ENCODE peak calls at places on chromosomes 5 and 9, in ten cellular contexts. P is stomach; D is naive thymus-derived CD4-positive, alpha-beta T cell; E is thyroid gland; Q is CD8-positive, alpha-beta T cell; F is body of pancreas; R is MM.1S; Z is BE2C; A is GM06990; M is CD4-positive, alpha-beta T cell. H is an unnamed sample.

GRCh38 chr5:139212484-139212883 is 14.3 kb upstream of the SIL1 start:
- DNase-seq in P (no peak), A (no peak), R (no peak), F (no peak), E (no peak), D (no peak), Z (no peak), Q (no peak), M (no peak), H (no peak)

GRCh38 chr9:112074250-112075008 is 100.7 kb downstream of the SUSD1 start:
- DNase-seq in F (peak; percentile 56), P (peak; percentile 72), M (peak; percentile 59), A (peak; percentile 62), R (peak; percentile 62), Z (peak; percentile 69), E (peak; percentile 65), Q (peak; percentile 75), D (peak; percentile 53), H (peak; percentile 95)

GRCh38 chr9:75601280-75601679 is 289.2 kb upstream of the PCSK5 start:
- DNase-seq in Z (no peak), Q (no peak), P (no peak), F (no peak), M (no peak), A (no peak), E (peak; percentile 7), R (no peak), D (no peak), H (peak; percentile 2)

GRCh38 chr5:77620404-77620803 is 18.1 kb downstream of the OTP start:
- DNase-seq in F (no peak), R (peak; percentile 77), P (no peak), Q (no peak), E (no peak), Z (no peak), D (no peak), A (no peak), M (no peak), H (no peak)

GRCh38 chr9:86723351-86723750 is 224.0 kb downstream of the GAS1 start:
- DNase-seq in Z (no peak), D (no peak), A (no peak), P (no peak), E (no peak), M (no peak), R (no peak), F (no peak), Q (peak; percentile 25), H (no peak)

GRCh38 chr5:68419637-68420452 is 204.3 kb downstream of the PIK3R1 start:
- DNase-seq in R (no peak), P (no peak), M (no peak), Q (no peak), F (no peak), E (peak; percentile 8), D (no peak), Z (peak; percentile 67), A (no peak), H (peak; percentile 45)

GRCh38 chr9:4985376-4986266 is 549 bp downstream of the JAK2 start:
- DNase-seq in P (peak; percentile 43), Q (peak; percentile 38), M (no peak), F (peak; percentile 29), R (peak; percentile 39), D (no peak), E (peak; percentile 46), A (peak; percentile 36), Z (no peak), H (peak; percentile 47)

GRCh38 chr9:77162366-77162765 is 15.0 kb upstream of the VPS13A start:
- DNase-seq in E (no peak), F (no peak), Q (no peak), M (no peak), R (no peak), D (no peak), Z (no peak), A (no peak), P (no peak), H (no peak)

GRCh38 chr9:5899292-5899691 is 8.6 kb downstream of the MLANA start:
- DNase-seq in Q (no peak), F (no peak), Z (no peak), E (no peak), P (no peak), R (no peak), A (no peak), M (no peak), D (no peak), H (no peak)

GRCh38 chr9:22528485-22528884 is 81.9 kb downstream of the DMRTA1 start:
- DNase-seq in R (peak; percentile 25), D (no peak), A (no peak), Q (no peak), F (no peak), Z (no peak), E (no peak), M (no peak), P (no peak), H (no peak)

GRCh38 chr9:124757589-124757988 is 13.5 kb downstream of the NR6A1 start:
- DNase-seq in M (no peak), D (no peak), F (no peak), Q (no peak), P (no peak), Z (no peak), E (no peak), R (no peak), A (no peak), H (no peak)
- H3K27me3 ChIP-seq in M (peaks cover 71% of the 10 kb centered on the region), D (peaks cover 8% of the 10 kb centered on the region), F (no peaks in the 10 kb centered on the region), Q (peaks cover 4% of the 10 kb centered on the region), P (peaks cover 98% of the 10 kb centered on the region), Z (peaks cover 75% of the 10 kb centered on the region), E (no peaks in the 10 kb centered on the region), R (no peaks in the 10 kb centered on the region), A (no peaks in the 10 kb centered on the region), H (peaks cover 3% of the 10 kb centered on the region)

GRCh38 chr9:124101593-124101992 is 90.0 kb downstream of the LHX2 start:
- DNase-seq in A (no peak), Z (no peak), Q (no peak), D (no peak), R (no peak), P (no peak), M (no peak), E (no peak), F (no peak), H (no peak)

GRCh38 chr9:124102363-124102762 is 90.8 kb downstream of the LHX2 start:
- DNase-seq in R (no peak), D (no peak), Q (no peak), Z (no peak), M (no peak), E (no peak), A (no peak), P (no peak), F (no peak), H (no peak)

GRCh38 chr9:124110307-124110915 is 98.8 kb downstream of the LHX2 start:
- DNase-seq in Q (peak; percentile 25), Z (no peak), D (peak; percentile 61), E (peak; percentile 79), M (no peak), R (peak; percentile 70), F (peak; percentile 39), A (no peak), P (peak; percentile 55), H (peak; percentile 64)

GRCh38 chr9:124108216-124108615 is 96.6 kb downstream of the LHX2 start:
- DNase-seq in Z (no peak), P (no peak), A (no peak), F (no peak), D (no peak), R (no peak), M (no peak), E (peak; percentile 21), Q (no peak), H (no peak)

DNA sequence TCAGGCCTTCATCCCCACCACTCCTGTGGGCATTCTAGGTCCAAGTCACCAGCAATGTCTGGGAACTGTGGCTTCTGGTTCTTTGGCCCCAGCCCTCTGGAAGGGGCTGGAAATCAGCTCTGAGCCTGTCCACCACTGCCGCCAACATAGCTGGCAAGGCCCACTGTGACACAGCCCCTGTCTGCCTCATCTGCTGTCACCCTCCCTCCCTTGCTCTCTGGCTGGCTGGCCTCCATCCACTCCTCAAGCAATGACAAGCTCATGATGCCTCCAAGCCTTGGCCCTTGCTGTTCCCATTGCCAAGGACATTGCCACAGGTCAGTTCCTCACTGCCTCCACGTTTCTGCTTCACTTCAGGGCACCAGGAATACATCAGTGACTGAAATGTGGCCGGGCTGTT is 93.7 kb downstream of the LHX2 start:
- DNase-seq in M (no peak), R (no peak), F (no peak), E (no peak), Z (no peak), P (no peak), A (no peak), D (no peak), Q (no peak), H (no peak)
- H3K27me3 ChIP-seq in M (no peaks in the 10 kb centered on the region), R (peaks cover 8% of the 10 kb centered on the region), F (no peaks in the 10 kb centered on the region), E (no peaks in the 10 kb centered on the region), Z (no peaks in the 10 kb centered on the region), P (peaks cover 45% of the 10 kb centered on the region), A (no peaks in the 10 kb centered on the region), D (no peaks in the 10 kb centered on the region), Q (no peaks in the 10 kb centered on the region), H (peaks cover 12% of the 10 kb centered on the region)

GRCh38 chr5:176712546-176713297 is 65.4 kb downstream of the TSPAN17 start:
- DNase-seq in P (no peak), R (no peak), F (no peak), Z (no peak), M (no peak), E (no peak), Q (no peak), D (no peak), A (no peak), H (no peak)

GRCh38 chr5:176716320-176716719 is 69.0 kb downstream of the TSPAN17 start:
- DNase-seq in R (no peak), P (no peak), F (no peak), E (peak; percentile 9), D (no peak), M (no peak), Z (peak; percentile 75), A (no peak), Q (no peak), H (peak; percentile 69)

GRCh38 chr5:176711883-176712282 is 64.6 kb downstream of the TSPAN17 start:
- DNase-seq in E (no peak), P (no peak), Q (no peak), F (no peak), D (no peak), A (no peak), M (no peak), R (no peak), Z (no peak), H (no peak)

GRCh38 chr5:176714067-176714466 is 66.8 kb downstream of the TSPAN17 start:
- DNase-seq in Q (no peak), F (no peak), D (no peak), E (no peak), Z (no peak), A (no peak), R (no peak), M (no peak), P (no peak), H (no peak)

DNA sequence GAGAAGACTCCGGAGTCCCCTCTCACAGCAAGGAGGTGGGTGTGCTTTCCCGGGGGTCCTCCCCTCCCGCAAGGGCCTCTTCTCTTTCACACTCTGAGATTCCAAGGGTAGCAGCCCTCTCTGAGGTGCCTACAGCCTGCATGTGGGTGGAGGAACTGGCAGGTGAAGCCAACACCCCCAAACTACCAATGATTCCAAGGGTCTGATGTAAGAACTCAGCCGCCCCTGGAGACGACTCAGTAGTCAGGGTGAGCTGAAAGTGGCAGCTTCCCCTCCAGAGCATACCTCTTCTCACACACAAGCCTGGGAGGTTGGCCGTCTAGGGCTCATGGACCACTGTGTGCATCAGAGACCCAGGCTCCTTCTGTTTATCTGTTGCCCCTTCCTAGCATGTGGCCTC is 66.1 kb downstream of the TSPAN17 start:
- DNase-seq in Q (no peak), A (no peak), F (no peak), E (no peak), M (no peak), Z (no peak), P (no peak), D (no peak), R (no peak), H (no peak)
- H3K27me3 ChIP-seq in Q (peaks cover 4% of the 10 kb centered on the region), A (no peaks in the 10 kb centered on the region), F (no peaks in the 10 kb centered on the region), E (no peaks in the 10 kb centered on the region), M (peaks cover 25% of the 10 kb centered on the region), Z (no peaks in the 10 kb centered on the region), P (peaks cover 90% of the 10 kb centered on the region), D (no peaks in the 10 kb centered on the region), R (peaks cover 97% of the 10 kb centered on the region), H (peaks cover 18% of the 10 kb centered on the region)

GRCh38 chr5:134101686-134102439 is 12.6 kb upstream of the TCF7 start:
- DNase-seq in D (peak; percentile 79), Z (peak; percentile 72), E (peak; percentile 52), F (peak; percentile 53), R (peak; percentile 62), A (peak; percentile 84), M (peak; percentile 71), Q (peak; percentile 81), P (peak; percentile 67), H (no peak)
- H3K27me3 ChIP-seq in D (no peaks in the 10 kb centered on the region), Z (no peaks in the 10 kb centered on the region), E (no peaks in the 10 kb centered on the region), F (no peaks in the 10 kb centered on the region), R (no peaks in the 10 kb centered on the region), A (no peaks in the 10 kb centered on the region), M (no peaks in the 10 kb centered on the region), Q (no peaks in the 10 kb centered on the region), P (no peaks in the 10 kb centered on the region), H (no peaks in the 10 kb centered on the region)

H was measured in brain microvascular endothelial cell.